ENCODE peak calls at places on chromosomes 3 and 15, in five cellular contexts. Z is neural progenitor cell; L is aorta; B is cardiac muscle cell; P is CD4-positive, CD25-positive, alpha-beta regulatory T cell. V is an unnamed sample.

GRCh38 chr3:127632441-127632840 is 3.5 kb downstream of the PODXL2 start:
- DNase-seq in Z (no peak), L (peak; percentile 16), B (no peak), P (no peak), V (no peak)

GRCh38 chr3:149653564-149653963 is 4.3 kb downstream of the WWTR1 start:
- DNase-seq in Z (no peak), L (no peak), B (no peak), P (no peak), V (no peak)

GRCh38 chr3:73026702-73027101 is 30.1 kb downstream of the PPP4R2 start:
- DNase-seq in Z (no peak), L (no peak), B (no peak), P (no peak), V (no peak)

GRCh38 chr15:72116680-72117447 is 1.1 kb downstream of the MYO9A start:
- DNase-seq in Z (peak; percentile 63), L (no peak), B (peak; percentile 16), P (peak; percentile 47), V (peak; percentile 6)

GRCh38 chr3:8641472-8641871 is 3.1 kb downstream of the SSUH2 start:
- DNase-seq in Z (no peak), L (no peak), B (no peak), P (no peak), V (no peak)

GRCh38 chr3:138960417-138960852 is 13.4 kb downstream of the FOXL2NB start:
- DNase-seq in Z (no peak), L (peak; percentile 76), B (no peak), P (no peak), V (no peak)

GRCh38 chr3:170055209-170055608 is 17.4 kb downstream of the GPR160 start:
- DNase-seq in Z (no peak), L (no peak), B (no peak), P (peak; percentile 21), V (no peak)

GRCh38 chr15:95884276-95884675 is 446.2 kb upstream of the NR2F2 start:
- DNase-seq in Z (peak; percentile 60), L (no peak), B (no peak), P (no peak), V (no peak)

GRCh38 chr3:194287392-194287791 is 63.7 kb downstream of the CPN2 start:
- DNase-seq in Z (no peak), L (no peak), B (no peak), P (no peak), V (no peak)

GRCh38 chr15:32682569-32682968 is 35.2 kb upstream of the GREM1 start:
- DNase-seq in Z (no peak), L (no peak), B (no peak), P (no peak), V (no peak)

GRCh38 chr15:48475600-48476395 is 144.6 kb downstream of the DUT start:
- DNase-seq in Z (no peak), L (no peak), B (no peak), P (no peak), V (no peak)

GRCh38 chr3:79414821-79415220 is 353.0 kb downstream of the ROBO1 start:
- DNase-seq in Z (no peak), L (no peak), B (no peak), P (no peak), V (no peak)

GRCh38 chr3:32860499-32860898 is 42.7 kb downstream of the TRIM71 start:
- DNase-seq in Z (no peak), L (no peak), B (no peak), P (no peak), V (no peak)

GRCh38 chr3:190279690-190280089 is 42.6 kb downstream of the CLDN1 start:
- DNase-seq in Z (no peak), L (no peak), B (no peak), P (no peak), V (no peak)

GRCh38 chr15:75198560-75199346 is 2.9 kb upstream of the C15orf39 start:
- DNase-seq in Z (peak; percentile 36), L (no peak), B (peak; percentile 73), P (peak; percentile 79), V (peak; percentile 96)

GRCh38 chr3:13788522-13789424 is 91.1 kb downstream of the WNT7A start:
- DNase-seq in Z (peak; percentile 36), L (peak; percentile 38), B (no peak), P (no peak), V (no peak)

GRCh38 chr3:53196575-53197407 is 35.8 kb downstream of the PRKCD start:
- DNase-seq in Z (peak; percentile 28), L (peak; percentile 75), B (peak; percentile 22), P (peak; percentile 50), V (no peak)

GRCh38 chr3:13624671-13625125 is 75.8 kb downstream of the FBLN2 start:
- DNase-seq in Z (no peak), L (peak; percentile 59), B (no peak), P (no peak), V (no peak)

GRCh38 chr15:63187589-63188226 is 1.7 kb upstream of the RAB8B start:
- DNase-seq in Z (no peak), L (no peak), B (no peak), P (no peak), V (no peak)

GRCh38 chr3:112390783-112391641 is 58.1 kb downstream of the CD200 start:
- DNase-seq in Z (peak; percentile 32), L (no peak), B (no peak), P (peak; percentile 16), V (peak; percentile 52)

GRCh38 chr3:145427355-145427754 is 733.6 kb downstream of the PLOD2 start:
- DNase-seq in Z (no peak), L (no peak), B (no peak), P (no peak), V (no peak)

GRCh38 chr15:67869700-67870099 is 29.9 kb upstream of the RNU6-1 start:
- DNase-seq in Z (no peak), L (no peak), B (no peak), P (no peak), V (no peak)

GRCh38 chr3:15011174-15011573 is 53.9 kb downstream of the MRPS25 start:
- DNase-seq in Z (no peak), L (no peak), B (no peak), P (no peak), V (no peak)

GRCh38 chr3:139113231-139113749 is 68.6 kb upstream of the PRR23C start:
- DNase-seq in Z (no peak), L (no peak), B (no peak), P (peak; percentile 19), V (no peak)

GRCh38 chr3:82261013-82261412 is 499.6 kb upstream of the GBE1 start:
- DNase-seq in Z (no peak), L (no peak), B (no peak), P (no peak), V (no peak)

GRCh38 chr15:77860101-77860691 is 217.3 kb downstream of the TBC1D2B start:
- DNase-seq in Z (no peak), L (peak; percentile 72), B (no peak), P (no peak), V (no peak)

GRCh38 chr3:15315003-15315402 is 17.4 kb downstream of the SH3BP5 start:
- DNase-seq in Z (no peak), L (peak; percentile 62), B (no peak), P (no peak), V (no peak)

GRCh38 chr3:149472393-149472792 is 2.1 kb upstream of the TM4SF4 start:
- DNase-seq in Z (no peak), L (no peak), B (peak; percentile 36), P (no peak), V (no peak)

DNA sequence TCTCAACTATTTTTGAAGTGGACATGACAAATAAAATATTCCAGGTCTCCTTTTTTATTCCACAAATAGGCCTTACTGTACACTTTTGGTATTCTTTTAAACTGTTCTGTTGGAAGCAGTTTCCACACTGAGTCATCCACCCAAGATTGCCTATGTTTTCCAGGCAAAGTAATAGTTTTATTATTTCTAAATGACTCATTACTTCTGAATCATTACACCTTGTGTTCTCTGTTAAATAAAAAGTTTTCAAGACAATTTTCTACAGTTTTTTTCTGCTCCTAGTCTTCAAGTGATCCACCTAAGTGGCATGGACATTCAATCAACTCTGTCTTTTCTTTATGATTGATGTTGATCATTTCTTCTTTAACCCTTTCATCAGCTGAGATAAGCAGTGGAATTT is 26.5 kb downstream of the PPP2R3A start:
- DNase-seq in Z (no peak), L (no peak), B (no peak), P (no peak), V (no peak)
- H3K4me3 ChIP-seq in Z (no peak overlapping the region), L (no peak overlapping the region), B (no peak overlapping the region), P (no peak overlapping the region), V (no peak overlapping the region)

GRCh38 chr3:55489804-55490132 is 2.7 kb upstream of the WNT5A start:
- DNase-seq in Z (peak; percentile 73), L (no peak), B (peak; percentile 79), P (no peak), V (no peak)
- H3K4me3 ChIP-seq in Z (peak overlapping the region; percentile 74), L (no peak overlapping the region), B (peak overlapping the region; percentile 70), P (no peak overlapping the region), V (no peak overlapping the region)

DNA sequence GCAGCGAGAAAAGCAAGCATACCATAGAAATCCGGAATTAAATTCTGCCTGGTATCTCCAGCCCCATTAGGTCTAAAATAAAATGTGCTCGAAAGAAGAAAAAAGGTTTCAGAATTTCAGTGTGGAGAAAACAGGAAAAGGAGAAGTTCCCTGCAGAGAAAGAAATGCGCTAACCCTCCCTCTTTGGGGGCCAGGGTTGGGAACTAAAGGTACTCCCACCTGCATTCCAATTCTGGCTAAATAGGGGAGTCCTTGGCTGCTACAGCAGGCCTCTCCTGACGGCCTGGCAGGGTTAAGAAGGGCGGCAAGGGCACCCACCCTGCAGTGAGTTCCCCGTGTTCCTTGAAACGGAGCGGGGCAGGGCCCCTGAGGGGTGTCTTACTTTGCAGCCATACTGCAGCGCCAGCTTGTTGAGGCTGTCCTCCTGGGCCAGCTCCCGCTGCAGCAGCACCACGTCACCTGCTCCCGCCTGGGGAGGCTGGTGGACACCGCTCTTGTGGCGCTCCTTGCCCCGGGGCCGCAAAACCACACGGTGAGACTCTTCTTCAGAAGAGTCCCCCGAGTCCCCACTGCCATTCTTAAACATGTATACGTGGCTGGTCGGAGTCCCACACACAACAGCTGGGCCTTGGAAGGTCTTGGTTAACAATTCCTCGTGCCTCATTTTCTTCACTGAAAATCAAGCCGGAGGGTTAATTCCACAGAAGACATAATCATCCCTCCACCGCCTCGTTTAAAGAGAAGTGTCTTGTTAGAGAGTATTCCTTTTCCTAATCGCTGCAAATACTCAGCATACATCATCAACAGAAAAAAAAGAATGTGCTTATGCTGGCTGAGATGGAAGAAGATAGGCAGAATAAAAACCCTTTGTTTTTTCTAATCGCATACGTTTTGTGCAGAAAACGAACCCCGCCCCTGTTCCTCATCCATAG is 1.6 kb downstream of the LYSMD4 start:
- DNase-seq in Z (peak; percentile 19), L (no peak), B (no peak), P (no peak), V (no peak)
- H3K4me3 ChIP-seq in Z (peak overlapping the region; percentile 73), L (peak overlapping the region; percentile 88), B (peak overlapping the region; percentile 70), P (peak overlapping the region; percentile 75), V (no peak overlapping the region)

DNA sequence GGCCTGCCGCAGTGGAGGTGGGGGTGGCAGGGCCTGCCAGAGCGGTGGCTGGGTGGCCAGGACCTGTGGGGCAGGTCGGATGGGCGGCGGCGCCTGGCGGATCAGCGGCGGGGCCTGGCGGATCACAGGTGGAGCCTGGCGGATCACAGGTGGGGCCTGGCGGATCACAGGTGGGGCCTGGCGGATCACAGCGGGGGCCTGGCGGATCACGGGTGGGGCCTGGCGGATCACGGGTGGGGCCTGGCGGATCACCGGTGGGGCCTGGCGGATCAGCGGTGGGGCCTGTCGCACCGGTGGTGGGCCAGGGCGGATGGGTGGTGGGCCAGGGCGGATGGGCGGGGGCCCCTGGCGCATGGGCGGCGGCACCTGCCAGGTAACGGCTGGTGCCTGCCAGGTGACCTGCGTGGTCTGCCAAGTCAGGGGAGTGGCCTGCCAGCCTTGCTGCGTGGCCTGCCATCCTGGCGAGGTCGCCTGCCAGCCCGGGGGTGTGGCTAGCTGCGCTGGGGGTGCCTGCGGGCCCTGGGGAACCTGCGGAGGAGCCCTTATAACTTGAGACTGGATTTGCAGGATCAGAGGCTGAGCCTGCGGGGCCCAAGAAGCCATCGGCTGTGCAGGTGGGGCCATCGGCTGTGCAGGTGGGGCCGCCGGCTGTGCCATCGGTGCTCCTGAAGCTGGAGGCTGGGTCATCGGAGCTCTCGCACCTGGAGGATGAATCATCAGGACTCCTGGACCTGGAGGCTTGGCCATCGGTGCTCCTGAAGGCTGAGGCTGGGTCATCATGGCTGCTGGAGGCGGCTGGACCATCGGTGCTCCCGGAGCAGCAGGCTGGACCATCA is 1.3 kb downstream of the MAGEL2 start:
- DNase-seq in Z (no peak), L (peak; percentile 71), B (no peak), P (no peak), V (no peak)
- H3K4me3 ChIP-seq in Z (peak overlapping the region; percentile 80), L (no peak overlapping the region), B (no peak overlapping the region), P (no peak overlapping the region), V (no peak overlapping the region)

V was measured in Jurkat, Clone E6-1.